ENCODE peak calls at places on chromosomes 11 and 22, in four cellular contexts. F is CD8-positive, alpha-beta T cell; M is psoas muscle; Y is fibroblast of the aortic adventitia. T is an unnamed sample.

GRCh38 chr11:76805206-76805913 is 22.2 kb downstream of the TSKU start:
- DNase-seq in F (no peak), M (no peak), Y (no peak), T (no peak)

GRCh38 chr22:22484023-22484422 is 24.5 kb downstream of the ZNF280B start:
- DNase-seq in F (no peak), M (no peak), Y (no peak), T (no peak)

GRCh38 chr11:118699508-118700220 is 20.2 kb upstream of the TREH start:
- DNase-seq in F (peak), M (no peak), Y (no peak), T (peak)

GRCh38 chr11:129699711-129700304 is 115.8 kb upstream of the TMEM45B start:
- DNase-seq in F (no peak), M (no peak), Y (no peak), T (no peak)

GRCh38 chr11:36945384-36945783 is 347.3 kb upstream of the RAG2 start:
- DNase-seq in F (no peak), M (no peak), Y (peak), T (peak)

GRCh38 chr22:49299821-49300231 is 527.8 kb downstream of the BRD1 start:
- DNase-seq in F (no peak), M (no peak), Y (no peak), T (no peak)

GRCh38 chr22:39677967-39678366 is 107.4 kb downstream of the CACNA1I start:
- DNase-seq in F (no peak), M (no peak), Y (no peak), T (no peak)

GRCh38 chr11:19686234-19686633 is 26.4 kb upstream of the NAV2 start:
- DNase-seq in F (no peak), M (no peak), Y (no peak), T (no peak)

GRCh38 chr22:30411780-30412179 is 13.8 kb upstream of the MTFP1 start:
- DNase-seq in F (no peak), M (no peak), Y (no peak), T (no peak)

GRCh38 chr11:65329944-65330403 is 3.7 kb upstream of the DPF2 start:
- DNase-seq in F (peak), M (peak), Y (peak), T (peak)

GRCh38 chr11:133078012-133078411 is 454.3 kb downstream of the OPCML start:
- DNase-seq in F (no peak), M (no peak), Y (no peak), T (no peak)

GRCh38 chr11:27358306-27358705 is 4.7 kb downstream of the CCDC34 start:
- DNase-seq in F (no peak), M (no peak), Y (peak), T (no peak)

GRCh38 chr11:115581871-115582639 is 77.8 kb upstream of the CADM1 start:
- DNase-seq in F (no peak), M (no peak), Y (no peak), T (no peak)

GRCh38 chr11:65663634-65664200 is 1.0 kb upstream of the RELA start:
- DNase-seq in F (peak), M (peak), Y (peak), T (no peak)

GRCh38 chr11:1402776-1403620 is 13.3 kb downstream of the BRSK2 start:
- DNase-seq in F (no peak), M (peak), Y (no peak), T (no peak)

GRCh38 chr11:126862664-126863247 is 137.8 kb downstream of the KIRREL3 start:
- DNase-seq in F (no peak), M (no peak), Y (no peak), T (peak)

GRCh38 chr11:62005231-62005661 is 37.8 kb upstream of the FTH1 start:
- DNase-seq in F (no peak), M (no peak), Y (peak), T (no peak)

GRCh38 chr11:105862736-105863367 is 159.2 kb downstream of the MSANTD4 start:
- DNase-seq in F (no peak), M (no peak), Y (peak), T (peak)

GRCh38 chr11:121426476-121427454 is 25.3 kb upstream of the SORL1 start:
- DNase-seq in F (peak), M (peak), Y (no peak), T (no peak)

GRCh38 chr22:42450862-42451261 is 18.7 kb upstream of the NFAM1 start:
- DNase-seq in F (no peak), M (no peak), Y (no peak), T (no peak)

GRCh38 chr11:64787526-64788320 is 9.4 kb upstream of the SF1 start:
- DNase-seq in F (peak), M (peak), Y (peak), T (no peak)

GRCh38 chr11:122097419-122098001 is 18.5 kb downstream of the BLID start:
- DNase-seq in F (no peak), M (no peak), Y (peak), T (no peak)

GRCh38 chr11:19891050-19891449 is 178.4 kb downstream of the NAV2 start:
- DNase-seq in F (no peak), M (no peak), Y (no peak), T (no peak)

GRCh38 chr11:60251485-60252207 is 8.7 kb upstream of the MS4A4E start:
- DNase-seq in F (peak), M (no peak), Y (no peak), T (peak)

GRCh38 chr11:132898021-132898420 is 634.3 kb downstream of the OPCML start:
- DNase-seq in F (no peak), M (no peak), Y (no peak), T (no peak)

GRCh38 chr22:46537221-46537945 is at the start of gene CELSR1:
- DNase-seq in F (no peak), M (peak), Y (peak), T (peak)

GRCh38 chr22:17086301-17086700 is 1.5 kb downstream of the IL17RA start:
- DNase-seq in F (no peak), M (no peak), Y (peak), T (no peak)

GRCh38 chr11:99376463-99376862 is 355.7 kb downstream of the CNTN5 start:
- DNase-seq in F (no peak), M (no peak), Y (no peak), T (no peak)

GRCh38 chr22:33726294-33726711 is 194.0 kb downstream of the LARGE1 start:
- DNase-seq in F (no peak), M (no peak), Y (peak), T (no peak)

GRCh38 chr22:45318558-45319318 is 9.0 kb downstream of the FAM118A start:
- DNase-seq in F (peak), M (no peak), Y (peak), T (no peak)

GRCh38 chr11:74019860-74020259 is 11.0 kb upstream of the UCP3 start:
- DNase-seq in F (no peak), M (no peak), Y (no peak), T (no peak)

GRCh38 chr22:47630741-47631534 is 868.5 kb downstream of the TBC1D22A start:
- DNase-seq in F (no peak), M (no peak), Y (no peak), T (no peak)
- H3K4me3 ChIP-seq in F (no peak), M (no peak), Y (no peak), T (no peak)

GRCh38 chr22:27218012-27218483 is 560.7 kb downstream of the MIAT start:
- DNase-seq in F (no peak), M (no peak), Y (no peak), T (no peak)
- H3K4me3 ChIP-seq in F (no peak), M (no peak), Y (no peak), T (no peak)

GRCh38 chr22:20805972-20806471 is 32.1 kb downstream of the SERPIND1 start:
- DNase-seq in F (no peak), M (no peak), Y (peak), T (no peak)

GRCh38 chr22:20804650-20805049 is 30.7 kb downstream of the SERPIND1 start:
- DNase-seq in F (no peak), M (no peak), Y (no peak), T (no peak)

GRCh38 chr22:20809538-20810185 is 35.7 kb downstream of the SERPIND1 start:
- DNase-seq in F (no peak), M (no peak), Y (no peak), T (no peak)

GRCh38 chr22:20808844-20809243 is 34.9 kb downstream of the SERPIND1 start:
- DNase-seq in F (no peak), M (no peak), Y (no peak), T (no peak)

DNA sequence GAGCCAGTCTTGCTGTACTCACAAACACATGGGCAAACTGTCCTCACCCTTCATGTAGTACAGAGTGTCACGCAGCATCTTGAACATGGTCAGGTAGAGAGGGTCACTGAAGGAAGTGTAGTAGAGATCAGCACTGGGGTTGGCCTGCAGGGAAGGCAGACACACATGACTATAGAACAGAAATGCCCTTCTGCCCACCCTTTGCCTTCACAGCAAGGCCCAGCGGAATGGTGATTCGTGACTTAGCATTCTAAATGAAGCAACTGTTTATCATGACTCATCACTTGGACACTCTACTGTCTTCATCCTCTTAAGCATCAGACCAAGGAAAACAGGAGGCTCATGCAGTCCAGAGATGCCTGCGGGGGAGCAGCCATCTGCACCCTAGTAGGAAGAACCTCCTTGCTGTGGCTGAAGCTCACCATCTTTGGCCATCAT is 33.4 kb downstream of the SERPIND1 start:
- DNase-seq in F (no peak), M (no peak), Y (peak), T (no peak)
- H3K4me3 ChIP-seq in F (no peak), M (no peak), Y (no peak), T (no peak)

GRCh38 chr11:22478169-22478568 is 140.0 kb downstream of the SLC17A6 start:
- DNase-seq in F (no peak), M (no peak), Y (no peak), T (no peak)
- H3K4me3 ChIP-seq in F (no peak), M (no peak), Y (no peak), T (no peak)

GRCh38 chr11:131839326-131839725 is 468.9 kb downstream of the NTM start:
- DNase-seq in F (no peak), M (no peak), Y (no peak), T (no peak)
- H3K4me3 ChIP-seq in F (no peak), M (no peak), Y (no peak), T (no peak)

GRCh38 chr22:19360300-19360792 is 68.8 kb upstream of the CLTCL1 start:
- DNase-seq in F (no peak), M (no peak), Y (no peak), T (no peak)
- H3K4me3 ChIP-seq in F (no peak), M (no peak), Y (no peak), T (no peak)

DNA sequence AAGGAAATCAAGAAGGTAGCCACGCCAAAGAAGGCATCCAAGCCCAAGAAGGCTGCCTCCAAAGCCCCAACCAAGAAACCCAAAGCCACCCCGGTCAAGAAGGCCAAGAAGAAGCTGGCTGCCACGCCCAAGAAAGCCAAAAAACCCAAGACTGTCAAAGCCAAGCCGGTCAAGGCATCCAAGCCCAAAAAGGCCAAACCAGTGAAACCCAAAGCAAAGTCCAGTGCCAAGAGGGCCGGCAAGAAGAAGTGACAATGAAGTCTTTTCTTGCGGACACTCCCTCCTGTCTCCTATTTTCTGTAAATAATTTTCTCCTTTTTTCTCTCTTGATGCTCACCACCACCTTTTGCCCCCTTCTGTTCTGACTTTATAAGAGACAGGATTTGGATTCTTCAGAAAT is 1.9 kb upstream of the GCAT start:
- DNase-seq in F (no peak), M (no peak), Y (no peak), T (no peak)
- H3K4me3 ChIP-seq in F (no peak), M (peak), Y (peak), T (peak)

T was measured in Jurkat, Clone E6-1.